ENCODE peak calls at places on chromosomes 1 and 21, in ten cellular contexts. One of them, this sample, is unnamed.

GRCh38 chr1:211897011-211897410 is 66.4 kb upstream of the LPGAT1 start:
- DNase-seq in astrocyte: no peak
- DNase-seq in MCF 10A: no peak
- DNase-seq in IMR-90: peak
- DNase-seq in nephron progenitor cell: no peak
- DNase-seq in LNCaP clone FGC: peak
- DNase-seq in mucosa of descending colon: no peak
- DNase-seq in heart left ventricle: no peak
- DNase-seq in hepatocyte: no peak
- DNase-seq in pancreas: no peak
- DNase-seq in this sample: no peak

GRCh38 chr1:183689770-183690204 is 36.7 kb upstream of the APOBEC4 start:
- DNase-seq in astrocyte: no peak
- DNase-seq in MCF 10A: peak
- DNase-seq in IMR-90: no peak
- DNase-seq in nephron progenitor cell: no peak
- DNase-seq in LNCaP clone FGC: no peak
- DNase-seq in mucosa of descending colon: no peak
- DNase-seq in heart left ventricle: no peak
- DNase-seq in hepatocyte: no peak
- DNase-seq in pancreas: no peak
- DNase-seq in this sample: no peak

GRCh38 chr1:22585471-22585870 is 22.2 kb downstream of the EPHA8 start:
- DNase-seq in astrocyte: no peak
- DNase-seq in MCF 10A: no peak
- DNase-seq in IMR-90: no peak
- DNase-seq in nephron progenitor cell: no peak
- DNase-seq in LNCaP clone FGC: no peak
- DNase-seq in mucosa of descending colon: no peak
- DNase-seq in heart left ventricle: peak
- DNase-seq in hepatocyte: no peak
- DNase-seq in pancreas: no peak
- DNase-seq in this sample: no peak

GRCh38 chr1:107141491-107142369 is 891 bp downstream of the NTNG1 start:
- DNase-seq in astrocyte: peak
- DNase-seq in MCF 10A: peak
- DNase-seq in IMR-90: peak
- DNase-seq in nephron progenitor cell: peak
- DNase-seq in LNCaP clone FGC: peak
- DNase-seq in mucosa of descending colon: peak
- DNase-seq in heart left ventricle: peak
- DNase-seq in hepatocyte: peak
- DNase-seq in pancreas: no peak
- DNase-seq in this sample: peak

GRCh38 chr21:37435120-37435519 is 68.5 kb downstream of the DYRK1A start:
- DNase-seq in astrocyte: peak
- DNase-seq in MCF 10A: peak
- DNase-seq in IMR-90: peak
- DNase-seq in nephron progenitor cell: peak
- DNase-seq in LNCaP clone FGC: peak
- DNase-seq in mucosa of descending colon: no peak
- DNase-seq in heart left ventricle: peak
- DNase-seq in hepatocyte: peak
- DNase-seq in pancreas: no peak
- DNase-seq in this sample: peak

GRCh38 chr1:113388621-113389355 is 1.5 kb upstream of the MAGI3 start:
- DNase-seq in astrocyte: no peak
- DNase-seq in MCF 10A: peak
- DNase-seq in IMR-90: no peak
- DNase-seq in nephron progenitor cell: peak
- DNase-seq in LNCaP clone FGC: no peak
- DNase-seq in mucosa of descending colon: no peak
- DNase-seq in heart left ventricle: peak
- DNase-seq in hepatocyte: peak
- DNase-seq in pancreas: peak
- DNase-seq in this sample: no peak

GRCh38 chr1:108502624-108503023 is 52.5 kb downstream of the NBPF6 start:
- DNase-seq in astrocyte: peak
- DNase-seq in MCF 10A: peak
- DNase-seq in IMR-90: peak
- DNase-seq in nephron progenitor cell: no peak
- DNase-seq in LNCaP clone FGC: no peak
- DNase-seq in mucosa of descending colon: no peak
- DNase-seq in heart left ventricle: no peak
- DNase-seq in hepatocyte: no peak
- DNase-seq in pancreas: no peak
- DNase-seq in this sample: no peak

GRCh38 chr1:77399250-77400086 is 117.6 kb downstream of the AK5 start:
- DNase-seq in astrocyte: no peak
- DNase-seq in MCF 10A: no peak
- DNase-seq in IMR-90: no peak
- DNase-seq in nephron progenitor cell: no peak
- DNase-seq in LNCaP clone FGC: no peak
- DNase-seq in mucosa of descending colon: no peak
- DNase-seq in heart left ventricle: no peak
- DNase-seq in hepatocyte: no peak
- DNase-seq in pancreas: no peak
- DNase-seq in this sample: no peak

GRCh38 chr1:117033149-117033548 is 27.0 kb upstream of the TTF2 start:
- DNase-seq in astrocyte: no peak
- DNase-seq in MCF 10A: no peak
- DNase-seq in IMR-90: no peak
- DNase-seq in nephron progenitor cell: no peak
- DNase-seq in LNCaP clone FGC: no peak
- DNase-seq in mucosa of descending colon: no peak
- DNase-seq in heart left ventricle: no peak
- DNase-seq in hepatocyte: no peak
- DNase-seq in pancreas: no peak
- DNase-seq in this sample: no peak

GRCh38 chr1:40344597-40344996 is 27.5 kb upstream of the COL9A2 start:
- DNase-seq in astrocyte: peak
- DNase-seq in MCF 10A: peak
- DNase-seq in IMR-90: peak
- DNase-seq in nephron progenitor cell: no peak
- DNase-seq in LNCaP clone FGC: no peak
- DNase-seq in mucosa of descending colon: peak
- DNase-seq in heart left ventricle: peak
- DNase-seq in hepatocyte: peak
- DNase-seq in pancreas: no peak
- DNase-seq in this sample: no peak

GRCh38 chr1:206911064-206911663 is 10.6 kb downstream of the FCMR start:
- DNase-seq in astrocyte: peak
- DNase-seq in MCF 10A: peak
- DNase-seq in IMR-90: peak
- DNase-seq in nephron progenitor cell: peak
- DNase-seq in LNCaP clone FGC: no peak
- DNase-seq in mucosa of descending colon: no peak
- DNase-seq in heart left ventricle: no peak
- DNase-seq in hepatocyte: peak
- DNase-seq in pancreas: peak
- DNase-seq in this sample: no peak

GRCh38 chr1:111569913-111570312 is 49.7 kb upstream of the RAP1A start:
- DNase-seq in astrocyte: no peak
- DNase-seq in MCF 10A: no peak
- DNase-seq in IMR-90: no peak
- DNase-seq in nephron progenitor cell: no peak
- DNase-seq in LNCaP clone FGC: no peak
- DNase-seq in mucosa of descending colon: no peak
- DNase-seq in heart left ventricle: no peak
- DNase-seq in hepatocyte: no peak
- DNase-seq in pancreas: no peak
- DNase-seq in this sample: no peak

GRCh38 chr1:111571987-111572386 is 47.6 kb upstream of the RAP1A start:
- DNase-seq in astrocyte: peak
- DNase-seq in MCF 10A: peak
- DNase-seq in IMR-90: peak
- DNase-seq in nephron progenitor cell: no peak
- DNase-seq in LNCaP clone FGC: no peak
- DNase-seq in mucosa of descending colon: no peak
- DNase-seq in heart left ventricle: no peak
- DNase-seq in hepatocyte: no peak
- DNase-seq in pancreas: no peak
- DNase-seq in this sample: no peak

GRCh38 chr1:111568160-111568559 is 51.4 kb upstream of the RAP1A start:
- DNase-seq in astrocyte: no peak
- DNase-seq in MCF 10A: no peak
- DNase-seq in IMR-90: no peak
- DNase-seq in nephron progenitor cell: no peak
- DNase-seq in LNCaP clone FGC: no peak
- DNase-seq in mucosa of descending colon: no peak
- DNase-seq in heart left ventricle: no peak
- DNase-seq in hepatocyte: no peak
- DNase-seq in pancreas: no peak
- DNase-seq in this sample: no peak

GRCh38 chr1:111571239-111571638 is 48.4 kb upstream of the RAP1A start:
- DNase-seq in astrocyte: no peak
- DNase-seq in MCF 10A: no peak
- DNase-seq in IMR-90: no peak
- DNase-seq in nephron progenitor cell: no peak
- DNase-seq in LNCaP clone FGC: no peak
- DNase-seq in mucosa of descending colon: no peak
- DNase-seq in heart left ventricle: no peak
- DNase-seq in hepatocyte: no peak
- DNase-seq in pancreas: no peak
- DNase-seq in this sample: no peak

GRCh38 chr1:111570781-111571181 is 48.8 kb upstream of the RAP1A start:
- DNase-seq in astrocyte: no peak
- DNase-seq in MCF 10A: peak
- DNase-seq in IMR-90: peak
- DNase-seq in nephron progenitor cell: peak
- DNase-seq in LNCaP clone FGC: no peak
- DNase-seq in mucosa of descending colon: no peak
- DNase-seq in heart left ventricle: no peak
- DNase-seq in hepatocyte: no peak
- DNase-seq in pancreas: no peak
- DNase-seq in this sample: peak
- TF ChIP-seq CTCF in astrocyte: peak
- TF ChIP-seq CTCF in MCF 10A: no peak
- TF ChIP-seq CTCF in IMR-90: peak
- TF ChIP-seq CTCF in nephron progenitor cell: peak
- TF ChIP-seq CTCF in LNCaP clone FGC: no peak
- TF ChIP-seq CTCF in mucosa of descending colon: no peak
- TF ChIP-seq CTCF in heart left ventricle: no peak
- TF ChIP-seq CTCF in hepatocyte: no peak
- TF ChIP-seq CTCF in pancreas: no peak
- TF ChIP-seq CTCF in this sample: peak

DNA sequence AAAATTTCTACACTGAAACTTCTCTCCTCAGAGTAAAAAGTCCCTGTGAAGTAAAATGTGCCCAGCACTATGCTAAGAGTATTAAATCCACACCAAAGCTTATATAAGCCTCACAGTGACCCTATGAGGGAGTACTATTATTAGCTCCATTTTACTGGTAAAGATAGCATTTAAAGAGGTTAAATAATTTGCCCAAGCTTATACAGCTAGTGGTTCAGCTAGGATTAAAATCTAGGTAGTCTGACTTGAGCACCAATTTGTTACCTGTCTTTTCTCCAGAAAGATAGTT is 12.3 kb downstream of the AKIRIN1 start:
- DNase-seq in astrocyte: no peak
- DNase-seq in MCF 10A: no peak
- DNase-seq in IMR-90: no peak
- DNase-seq in nephron progenitor cell: no peak
- DNase-seq in LNCaP clone FGC: no peak
- DNase-seq in mucosa of descending colon: no peak
- DNase-seq in heart left ventricle: no peak
- DNase-seq in hepatocyte: no peak
- DNase-seq in pancreas: no peak
- DNase-seq in this sample: no peak
- TF ChIP-seq CTCF in astrocyte: no peak
- TF ChIP-seq CTCF in MCF 10A: no peak
- TF ChIP-seq CTCF in IMR-90: no peak
- TF ChIP-seq CTCF in nephron progenitor cell: no peak
- TF ChIP-seq CTCF in LNCaP clone FGC: no peak
- TF ChIP-seq CTCF in mucosa of descending colon: no peak
- TF ChIP-seq CTCF in heart left ventricle: no peak
- TF ChIP-seq CTCF in hepatocyte: no peak
- TF ChIP-seq CTCF in pancreas: no peak
- TF ChIP-seq CTCF in this sample: no peak

GRCh38 chr1:31764307-31765040 is at the start of gene ADGRB2:
- DNase-seq in astrocyte: no peak
- DNase-seq in MCF 10A: no peak
- DNase-seq in IMR-90: no peak
- DNase-seq in nephron progenitor cell: peak
- DNase-seq in LNCaP clone FGC: no peak
- DNase-seq in mucosa of descending colon: no peak
- DNase-seq in heart left ventricle: no peak
- DNase-seq in hepatocyte: peak
- DNase-seq in pancreas: no peak
- DNase-seq in this sample: peak
- TF ChIP-seq CTCF in astrocyte: no peak
- TF ChIP-seq CTCF in MCF 10A: no peak
- TF ChIP-seq CTCF in IMR-90: peak
- TF ChIP-seq CTCF in nephron progenitor cell: no peak
- TF ChIP-seq CTCF in LNCaP clone FGC: peak
- TF ChIP-seq CTCF in mucosa of descending colon: no peak
- TF ChIP-seq CTCF in heart left ventricle: no peak
- TF ChIP-seq CTCF in hepatocyte: no peak
- TF ChIP-seq CTCF in pancreas: no peak
- TF ChIP-seq CTCF in this sample: peak

GRCh38 chr1:42780176-42780575 is 4.6 kb upstream of the TMEM269 start:
- DNase-seq in astrocyte: no peak
- DNase-seq in MCF 10A: no peak
- DNase-seq in IMR-90: no peak
- DNase-seq in nephron progenitor cell: no peak
- DNase-seq in LNCaP clone FGC: no peak
- DNase-seq in mucosa of descending colon: no peak
- DNase-seq in heart left ventricle: no peak
- DNase-seq in hepatocyte: no peak
- DNase-seq in pancreas: no peak
- DNase-seq in this sample: no peak

GRCh38 chr1:42776499-42776898 is 8.3 kb upstream of the TMEM269 start:
- DNase-seq in astrocyte: no peak
- DNase-seq in MCF 10A: no peak
- DNase-seq in IMR-90: no peak
- DNase-seq in nephron progenitor cell: no peak
- DNase-seq in LNCaP clone FGC: no peak
- DNase-seq in mucosa of descending colon: no peak
- DNase-seq in heart left ventricle: no peak
- DNase-seq in hepatocyte: no peak
- DNase-seq in pancreas: no peak
- DNase-seq in this sample: no peak

GRCh38 chr1:42774928-42775549 is 8.0 kb downstream of the C1orf50 start:
- DNase-seq in astrocyte: no peak
- DNase-seq in MCF 10A: no peak
- DNase-seq in IMR-90: peak
- DNase-seq in nephron progenitor cell: no peak
- DNase-seq in LNCaP clone FGC: no peak
- DNase-seq in mucosa of descending colon: no peak
- DNase-seq in heart left ventricle: no peak
- DNase-seq in hepatocyte: no peak
- DNase-seq in pancreas: no peak
- DNase-seq in this sample: no peak

GRCh38 chr1:42779725-42780124 is 5.1 kb upstream of the TMEM269 start:
- DNase-seq in astrocyte: no peak
- DNase-seq in MCF 10A: no peak
- DNase-seq in IMR-90: no peak
- DNase-seq in nephron progenitor cell: no peak
- DNase-seq in LNCaP clone FGC: no peak
- DNase-seq in mucosa of descending colon: no peak
- DNase-seq in heart left ventricle: no peak
- DNase-seq in hepatocyte: no peak
- DNase-seq in pancreas: no peak
- DNase-seq in this sample: no peak

GRCh38 chr1:42777860-42778259 is 6.9 kb upstream of the TMEM269 start:
- DNase-seq in astrocyte: no peak
- DNase-seq in MCF 10A: peak
- DNase-seq in IMR-90: peak
- DNase-seq in nephron progenitor cell: peak
- DNase-seq in LNCaP clone FGC: no peak
- DNase-seq in mucosa of descending colon: no peak
- DNase-seq in heart left ventricle: no peak
- DNase-seq in hepatocyte: peak
- DNase-seq in pancreas: no peak
- DNase-seq in this sample: peak
- TF ChIP-seq CTCF in astrocyte: peak
- TF ChIP-seq CTCF in MCF 10A: peak
- TF ChIP-seq CTCF in IMR-90: peak
- TF ChIP-seq CTCF in nephron progenitor cell: peak
- TF ChIP-seq CTCF in LNCaP clone FGC: peak
- TF ChIP-seq CTCF in mucosa of descending colon: no peak
- TF ChIP-seq CTCF in heart left ventricle: peak
- TF ChIP-seq CTCF in hepatocyte: peak
- TF ChIP-seq CTCF in pancreas: no peak
- TF ChIP-seq CTCF in this sample: peak

This sample was measured in neural crest cell.